ENCODE peak calls at places on chromosomes 4 and X, in seven cellular contexts. D is astrocyte of the spinal cord, Z is choroid plexus epithelial cell, S is fibroblast of lung, H is BJ, I is natural killer cell, N is GM13976. Q is an unnamed sample.

GRCh38 chr4:153083447-153083921 is 120.8 kb upstream of the TRIM2 start:
- DNase-seq in H (peak), S (peak), N (peak), Z (peak), D (peak), I (no peak), Q (peak)

GRCh38 chr4:105059337-105059736 is 87.3 kb upstream of the TET2 start:
- DNase-seq in D (peak), Z (no peak), H (no peak), I (no peak), S (no peak), N (peak), Q (no peak)

GRCh38 chrX:104085919-104086318 is 9.9 kb upstream of the TMSB15C start:
- DNase-seq in D (no peak), S (no peak), Z (no peak), H (no peak), N (no peak), I (no peak), Q (no peak)

GRCh38 chr4:38091636-38092035 is 131.4 kb downstream of the PTTG2 start:
- DNase-seq in H (peak), D (peak), S (peak), I (no peak), N (no peak), Z (peak), Q (no peak)

GRCh38 chr4:24131954-24132673 is 242.3 kb upstream of the PPARGC1A start:
- DNase-seq in S (no peak), I (no peak), H (no peak), Z (no peak), N (no peak), D (no peak), Q (no peak)

GRCh38 chrX:78769933-78770332 is 22.4 kb downstream of the LPAR4 start:
- DNase-seq in S (no peak), Z (no peak), D (no peak), N (no peak), I (no peak), H (no peak), Q (no peak)

GRCh38 chr4:53003959-53004358 is 141.8 kb downstream of the RASL11B start:
- DNase-seq in D (peak), N (no peak), I (no peak), H (no peak), S (no peak), Z (no peak), Q (peak)

GRCh38 chr4:45345551-45345950 is 619.2 kb upstream of the GNPDA2 start:
- DNase-seq in N (no peak), D (no peak), I (no peak), S (no peak), H (no peak), Z (no peak), Q (no peak)

GRCh38 chr4:113384600-113384999 is 335.1 kb downstream of the ANK2 start:
- DNase-seq in Z (peak), H (peak), D (peak), N (no peak), I (no peak), S (peak), Q (peak)

GRCh38 chr4:602559-602942 is 22.8 kb upstream of the PDE6B start:
- DNase-seq in I (peak), N (peak), H (no peak), D (no peak), S (no peak), Z (peak), Q (no peak)

GRCh38 chrX:104435249-104435648 is 130.8 kb upstream of the IL1RAPL2 start:
- DNase-seq in H (no peak), Z (no peak), N (no peak), S (no peak), I (no peak), D (no peak), Q (no peak)

GRCh38 chrX:136767104-136767941 is 13.4 kb downstream of the ARHGEF6 start:
- DNase-seq in S (peak), N (peak), I (peak), D (peak), Z (peak), H (no peak), Q (peak)

GRCh38 chrX:69280956-69281355 is 115.7 kb upstream of the PJA1 start:
- DNase-seq in N (no peak), H (no peak), S (peak), Z (no peak), I (no peak), D (no peak), Q (no peak)

GRCh38 chrX:46279925-46280313 is 265.3 kb downstream of the ZNF674 start:
- DNase-seq in I (no peak), D (no peak), Z (peak), H (no peak), N (no peak), S (peak), Q (peak)

GRCh38 chr4:104531390-104531789 is 36.7 kb upstream of the CXXC4 start:
- DNase-seq in I (no peak), N (no peak), Z (no peak), H (no peak), D (peak), S (peak), Q (no peak)

GRCh38 chr4:121113680-121114079 is 41.3 kb upstream of the NDNF start:
- DNase-seq in Z (no peak), N (no peak), H (no peak), I (no peak), D (no peak), S (no peak), Q (no peak)

DNA sequence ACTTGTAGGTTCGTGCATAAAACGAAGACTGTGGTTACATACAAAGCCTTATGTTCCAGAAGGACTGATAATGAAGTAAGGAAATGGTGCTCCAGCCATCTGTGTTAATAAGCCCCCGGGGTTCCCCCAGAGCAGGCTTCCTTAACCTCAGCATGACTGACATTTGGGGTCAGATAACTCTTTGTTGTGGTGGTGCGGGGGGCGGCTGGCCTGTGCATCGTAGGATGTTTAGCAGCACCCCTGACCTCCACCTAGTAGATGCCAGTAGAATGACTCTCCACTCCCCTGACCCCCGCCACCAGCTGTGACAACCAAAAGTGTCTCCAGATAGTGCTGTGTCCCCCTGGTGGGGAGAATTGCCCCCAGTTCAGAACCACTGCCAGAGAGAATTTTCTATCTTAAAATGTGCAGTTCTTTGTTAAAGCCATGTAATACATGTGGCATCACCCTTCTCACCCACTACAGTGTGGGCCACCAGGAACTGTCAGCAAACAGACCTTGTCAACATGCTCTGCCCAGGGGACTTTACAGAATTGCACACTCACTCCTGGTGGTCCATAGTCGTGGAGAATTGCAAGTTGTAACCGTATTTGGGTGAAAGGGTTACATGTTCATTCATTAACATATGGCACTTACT is 7.5 kb downstream of the SH3KBP1 start:
- DNase-seq in N (no peak), S (no peak), H (no peak), Z (no peak), D (no peak), I (no peak), Q (no peak)
- TF ChIP-seq CTCF in N (no peak), S (no peak), H (no peak), Z (peak), D (no peak), I (no peak), Q (no peak)

DNA sequence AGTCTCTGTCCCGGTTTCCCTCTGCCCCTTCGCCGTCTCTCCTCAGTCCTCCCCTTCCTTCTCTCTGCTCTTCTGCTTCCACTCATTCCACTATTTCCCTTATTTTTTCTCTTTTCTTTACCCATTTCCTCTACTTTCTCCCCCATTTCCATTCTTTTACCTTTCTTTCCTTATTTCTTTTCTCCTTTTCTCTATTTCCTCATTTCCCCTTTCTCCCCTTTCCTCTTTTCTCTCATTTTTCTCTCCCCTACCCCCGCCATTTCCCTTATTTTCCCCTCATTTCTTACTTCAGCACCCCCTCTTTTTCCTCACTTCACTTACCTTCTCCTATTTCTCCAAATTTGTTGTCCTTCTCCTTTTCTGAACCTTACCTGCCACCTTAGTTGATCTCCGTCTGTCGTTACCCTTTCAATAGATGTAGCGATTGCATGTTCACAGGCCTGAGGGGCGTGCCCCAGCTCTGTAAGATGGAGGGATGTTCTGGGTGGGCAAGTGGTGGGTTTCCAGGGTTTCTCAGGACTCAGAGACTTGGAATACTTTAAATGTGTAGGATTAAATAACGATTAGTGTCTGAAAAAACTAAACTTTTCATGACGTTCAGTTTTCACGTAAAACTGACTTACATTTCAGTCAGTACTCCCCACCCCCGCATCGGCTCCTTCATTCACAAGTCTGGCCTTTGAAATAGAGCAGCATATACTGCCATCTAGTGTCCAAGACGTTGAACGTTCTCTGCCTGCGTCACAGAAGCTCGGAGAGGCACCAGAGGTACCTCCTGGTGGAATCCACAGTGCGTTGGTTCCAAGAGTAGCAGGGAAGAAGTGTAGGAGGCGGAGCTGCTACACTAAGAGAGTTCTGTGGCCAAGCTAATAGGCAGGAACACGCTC is 641 bp upstream of the NCBP2L start:
- DNase-seq in I (peak), S (peak), N (peak), D (peak), Z (peak), H (peak), Q (peak)
- TF ChIP-seq CTCF in I (peak), S (peak), N (peak), D (peak), Z (peak), H (peak), Q (peak)

DNA sequence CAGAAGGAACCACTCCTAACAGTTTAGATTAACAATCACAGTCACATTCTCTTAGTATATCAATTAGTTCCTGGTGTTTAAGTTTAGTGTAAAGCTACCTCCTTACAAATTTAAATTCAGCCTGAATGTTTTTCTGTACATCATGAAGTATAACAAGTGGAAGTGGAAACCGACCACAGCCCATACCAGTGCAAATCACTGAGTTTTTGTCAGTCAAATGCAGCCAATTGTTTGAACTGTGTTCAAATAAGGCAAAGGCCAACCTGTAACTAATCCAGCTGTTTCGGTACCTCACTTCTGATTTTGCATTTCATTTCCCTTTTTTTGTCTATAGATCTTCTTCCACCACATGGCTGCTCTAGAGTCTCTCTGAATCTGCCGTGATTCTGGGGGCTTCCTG is 1215.3 kb downstream of the PCDH18 start:
- DNase-seq in N (no peak), H (no peak), Z (no peak), D (no peak), S (no peak), I (no peak), Q (no peak)
- TF ChIP-seq CTCF in N (no peak), H (no peak), Z (no peak), D (no peak), S (no peak), I (no peak), Q (no peak)

DNA sequence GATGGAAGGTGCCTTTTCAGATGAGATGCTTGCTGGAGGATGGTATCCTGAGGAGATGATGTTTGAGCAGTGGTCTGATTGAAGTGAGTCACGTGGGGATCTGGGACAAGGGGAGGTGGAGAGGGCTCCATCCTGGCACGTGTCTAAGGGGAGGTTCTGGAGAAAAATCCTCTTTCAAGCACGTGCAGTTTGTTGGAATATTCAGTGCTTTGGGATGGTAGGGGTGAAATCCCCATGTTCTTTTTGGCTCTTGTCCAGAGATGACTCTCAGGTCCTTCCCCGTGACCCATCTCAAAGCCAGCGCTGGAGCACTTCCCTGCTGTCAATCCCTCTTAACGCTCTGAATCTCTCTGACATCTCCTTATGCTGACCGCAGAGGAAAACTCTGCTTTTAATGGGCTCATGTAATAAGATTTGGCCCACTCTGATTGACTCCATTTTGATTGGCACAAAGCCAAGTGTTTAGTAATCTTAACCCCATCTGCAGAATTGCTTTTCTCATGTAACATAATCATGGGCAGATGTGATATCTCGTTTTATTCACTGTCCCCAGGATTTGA is 10.8 kb upstream of the KLKB1 start:
- DNase-seq in N (no peak), Z (peak), S (peak), D (no peak), H (no peak), I (no peak), Q (no peak)
- TF ChIP-seq CTCF in N (no peak), Z (no peak), S (no peak), D (no peak), H (no peak), I (no peak), Q (no peak)

GRCh38 chr4:110480031-110480549 is 4.1 kb downstream of the ENPEP start:
- DNase-seq in D (peak), Z (peak), H (peak), I (no peak), N (no peak), S (peak), Q (peak)
- TF ChIP-seq CTCF in D (peak), Z (peak), H (peak), I (no peak), N (no peak), S (peak), Q (peak)

GRCh38 chr4:140233811-140234696 is 80.1 kb upstream of the MAML3 start:
- DNase-seq in H (no peak), S (peak), N (no peak), D (peak), Z (peak), I (no peak), Q (peak)
- TF ChIP-seq CTCF in H (no peak), S (no peak), N (no peak), D (peak), Z (no peak), I (no peak), Q (no peak)

Q was measured in HFFc6.